ENCODE peak calls at places on chromosomes 4 and X, in four cellular contexts. S, L, J and N are unnamed samples. For H3K4me1, the result is how much of the 10 kb centered on the place peaks cover.

GRCh38 chr4:163681208-163681821 is 186.8 kb downstream of the TMA16 start:
- DNase-seq in S (peak), L (peak), J (peak), N (peak)

GRCh38 chr4:7970031-7970946 is 30.6 kb upstream of the AFAP1 start:
- DNase-seq in L (peak), J (no peak), S (peak), N (no peak)

GRCh38 chrX:129529685-129530281 is 6.5 kb upstream of the SMARCA1 start:
- DNase-seq in L (no peak), J (no peak), S (no peak), N (no peak)

GRCh38 chrX:97070346-97070745 is 186.6 kb downstream of the RPA4 start:
- DNase-seq in L (no peak), J (no peak), S (no peak), N (no peak)

GRCh38 chrX:139025822-139026221 is 314.3 kb upstream of the FGF13 start:
- DNase-seq in J (no peak), S (no peak), L (no peak), N (no peak)

GRCh38 chr4:155889036-155889793 is 14.3 kb upstream of the TDO2 start:
- DNase-seq in S (peak), J (no peak), L (peak), N (no peak)

GRCh38 chr4:2472187-2472586 is 3.3 kb downstream of the RNF4 start:
- DNase-seq in J (no peak), S (no peak), L (no peak), N (no peak)

GRCh38 chr4:77695769-77696168 is 90.1 kb downstream of the CXCL13 start:
- DNase-seq in S (peak), L (peak), J (no peak), N (no peak)

GRCh38 chr4:87006531-87007344 is 71.9 kb downstream of the AFF1 start:
- DNase-seq in L (peak), J (peak), S (peak), N (peak)

GRCh38 chr4:87011340-87012034 is 76.7 kb downstream of the AFF1 start:
- DNase-seq in J (no peak), S (peak), L (peak), N (no peak)

GRCh38 chr4:87007345-87008181 is 72.8 kb downstream of the AFF1 start:
- DNase-seq in L (peak), J (peak), S (no peak), N (peak)

GRCh38 chr4:87010192-87010591 is 75.4 kb downstream of the AFF1 start:
- DNase-seq in J (no peak), L (peak), S (no peak), N (no peak)

GRCh38 chr4:87009095-87009648 is 74.4 kb downstream of the AFF1 start:
- DNase-seq in L (peak), J (no peak), S (no peak), N (peak)
- H3K27ac ChIP-seq in L (no peak), J (no peak), S (peak), N (no peak)

DNA sequence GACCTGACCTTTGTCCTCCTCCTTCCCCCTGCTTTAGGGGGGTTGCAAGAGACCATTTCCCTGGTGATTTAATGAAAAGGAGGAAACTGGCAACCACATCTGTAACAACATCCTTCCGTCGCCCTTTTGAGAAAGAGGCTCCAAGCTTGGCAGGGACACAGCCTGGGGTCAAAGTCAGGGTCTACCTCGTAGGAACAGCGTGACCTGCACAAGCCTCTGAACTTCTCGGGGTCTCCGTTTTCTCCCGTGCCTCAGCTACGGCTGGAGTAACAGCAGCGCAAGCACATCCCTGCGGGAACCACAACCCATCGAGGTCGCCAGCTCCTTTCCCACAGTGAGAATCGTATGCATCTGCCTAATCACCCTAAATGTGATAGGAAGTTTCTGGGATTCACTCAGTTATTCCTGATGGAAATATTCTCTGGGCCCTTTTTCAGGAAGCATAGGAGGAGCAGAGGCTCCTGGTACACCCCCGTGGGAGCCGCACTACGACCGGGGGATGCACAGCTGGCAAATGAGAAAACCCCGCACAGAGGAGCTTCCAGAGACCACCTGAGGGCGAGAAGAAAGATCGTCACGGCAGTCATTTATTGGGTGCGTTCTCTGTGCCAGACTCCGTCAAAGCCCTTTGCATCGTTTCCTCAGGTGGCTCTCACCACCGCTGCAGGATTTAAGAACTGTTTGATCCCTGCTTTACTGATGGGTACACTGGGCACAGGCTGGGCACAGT is 24.7 kb downstream of the PPP2R2C start:
- DNase-seq in S (no peak), J (no peak), L (no peak), N (no peak)
- H3K4me2 ChIP-seq in S (no peak), J (peak), L (no peak), N (no peak)

DNA sequence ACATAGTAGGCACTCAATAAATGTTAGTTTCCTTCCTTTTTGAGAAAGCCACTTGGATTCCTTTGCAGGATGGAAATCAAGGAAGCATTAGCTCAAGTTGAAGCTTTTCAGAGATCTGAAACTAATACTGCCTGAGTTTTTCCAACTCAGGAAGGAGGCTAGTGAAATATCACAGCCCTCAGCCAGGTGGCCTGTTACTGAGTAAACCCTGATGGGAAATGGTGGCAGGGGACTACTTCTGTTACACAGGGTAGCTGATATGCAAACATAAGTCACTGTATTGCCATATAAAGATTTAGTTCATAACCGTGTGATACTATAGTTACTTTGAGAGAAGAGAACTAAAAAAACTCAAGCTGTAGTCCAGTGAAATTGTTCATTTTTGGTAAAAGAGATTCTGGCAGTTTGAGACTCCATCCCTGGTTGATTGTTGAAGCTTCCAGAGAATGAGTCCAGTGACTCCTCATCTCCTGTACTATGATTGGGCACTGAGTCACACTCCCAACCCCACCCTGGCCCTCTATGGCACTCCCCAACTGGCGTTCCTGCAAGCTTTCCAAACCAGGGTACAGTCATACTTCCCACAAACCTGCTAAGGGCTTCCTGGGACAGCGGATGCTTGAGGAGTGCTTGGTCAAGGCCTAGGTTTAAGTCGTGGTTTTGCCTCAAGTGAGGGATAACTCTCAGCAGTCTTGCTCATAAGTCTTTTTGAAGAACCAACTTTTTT is 81.8 kb downstream of the MID1IP1 start:
- DNase-seq in L (peak), S (no peak), J (no peak), N (no peak)
- H3K4me1 ChIP-seq in L (under half), S (under half), J (under half), N (under half)

DNA sequence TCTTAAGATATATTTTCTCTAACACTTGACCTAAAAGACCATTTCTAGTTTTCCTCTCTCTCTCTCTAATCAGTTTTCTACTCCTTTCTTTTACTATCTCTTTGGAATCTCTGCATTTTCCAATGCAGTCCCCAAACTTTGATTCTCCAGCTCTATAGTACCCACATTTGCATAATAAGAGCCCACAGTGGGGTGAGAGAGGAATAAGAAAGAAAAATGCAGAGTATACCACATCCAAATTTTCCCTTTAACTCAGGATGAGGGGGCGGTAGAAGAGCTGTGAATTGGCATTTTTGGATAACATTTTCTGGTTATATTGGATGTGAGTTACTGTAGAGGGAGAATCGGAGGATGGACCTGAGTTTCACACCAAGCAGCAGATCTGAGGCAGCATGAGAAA is 74.4 kb upstream of the SOD3 start:
- DNase-seq in L (no peak), J (no peak), S (no peak), N (no peak)
- H3K27ac ChIP-seq in L (no peak), J (no peak), S (no peak), N (no peak)

GRCh38 chr4:83208371-83208770 is 76.2 kb downstream of the COQ2 start:
- DNase-seq in L (no peak), J (no peak), S (peak), N (no peak)

GRCh38 chr4:83208776-83209365 is 75.7 kb downstream of the COQ2 start:
- DNase-seq in J (no peak), L (no peak), S (peak), N (no peak)

GRCh38 chr4:83205760-83206159 is 78.8 kb downstream of the COQ2 start:
- DNase-seq in J (no peak), L (no peak), S (no peak), N (no peak)

GRCh38 chr4:83204731-83205130 is 79.9 kb downstream of the COQ2 start:
- DNase-seq in S (no peak), L (no peak), J (no peak), N (no peak)

GRCh38 chr4:83207497-83208105 is 77.0 kb downstream of the COQ2 start:
- DNase-seq in S (peak), L (peak), J (no peak), N (no peak)
- H3K4me2 ChIP-seq in S (peak), L (no peak), J (no peak), N (no peak)

GRCh38 chr4:13527192-13527982 is 16.9 kb downstream of the NKX3-2 start:
- DNase-seq in S (no peak), J (no peak), L (no peak), N (no peak)
- H3K4me1 ChIP-seq in S (under half), J (under half), L (under half), N (under half)

DNA sequence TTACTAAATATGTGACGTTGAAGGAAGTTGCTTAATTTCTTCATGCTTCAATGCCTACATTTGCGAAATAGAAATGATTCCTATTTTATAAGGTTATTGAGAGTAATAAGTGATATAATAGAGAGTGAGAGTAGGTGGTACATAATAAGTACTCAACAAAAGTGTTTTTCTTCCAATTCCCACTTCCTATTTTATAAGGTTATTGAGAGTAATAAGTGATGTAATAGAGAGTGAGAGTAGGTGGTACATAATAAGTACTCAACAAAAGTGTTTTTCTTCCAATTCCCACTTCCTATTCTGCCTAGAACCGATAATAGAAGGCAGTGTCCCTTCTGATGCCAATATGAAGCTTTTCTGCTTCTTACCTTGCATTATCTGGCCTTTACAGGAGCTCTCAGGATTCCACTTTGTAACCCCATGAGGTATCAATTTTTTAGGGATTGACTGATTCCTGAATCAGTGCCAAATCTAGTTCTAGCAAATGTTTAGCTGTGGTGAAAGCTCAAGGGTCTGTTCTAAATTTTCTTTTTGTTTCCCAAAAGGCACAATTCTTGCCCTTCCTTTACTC is 31.4 kb downstream of the VSIG4 start:
- DNase-seq in S (no peak), L (no peak), J (no peak), N (no peak)
- H3K27ac ChIP-seq in S (no peak), L (no peak), J (no peak), N (no peak)